ENCODE peak calls at places on chromosomes 13 and 19, in nine cellular contexts. One of them, this sample, is unnamed.

GRCh38 chr19:28168557-28168956 is 1044.4 kb downstream of the UQCRFS1 start:
- DNase-seq in T-helper 2 cell: no peak
- DNase-seq in H54: no peak
- DNase-seq in memory B cell: no peak
- DNase-seq in stimulated activated CD4-positive, alpha-beta T cell treated with anti-CD3 and anti-CD28 coated beads, TNF-alpha, amount 100 ng/mL, for 1 hour: no peak
- DNase-seq in left kidney: peak
- DNase-seq in tibial nerve: no peak
- DNase-seq in GM04504: no peak
- DNase-seq in stimulated activated CD8-positive, alpha-beta memory T cell treated with anti-CD3 and anti-CD28 coated beads, Interleukin-15, amount 100 ng/mL, for 48 hours: no peak
- DNase-seq in this sample: no peak

GRCh38 chr13:20272571-20273171 is 40.6 kb upstream of the GJB6 start:
- DNase-seq in stimulated activated CD8-positive, alpha-beta memory T cell treated with anti-CD3 and anti-CD28 coated beads, Interleukin-15, amount 100 ng/mL, for 48 hours: no peak
- DNase-seq in T-helper 2 cell: no peak
- DNase-seq in memory B cell: no peak
- DNase-seq in H54: no peak
- DNase-seq in tibial nerve: no peak
- DNase-seq in left kidney: peak
- DNase-seq in GM04504: no peak
- DNase-seq in stimulated activated CD4-positive, alpha-beta T cell treated with anti-CD3 and anti-CD28 coated beads, TNF-alpha, amount 100 ng/mL, for 1 hour: no peak
- DNase-seq in this sample: no peak

GRCh38 chr13:101152184-101152583 is 264.1 kb downstream of the NALCN start:
- DNase-seq in T-helper 2 cell: no peak
- DNase-seq in stimulated activated CD4-positive, alpha-beta T cell treated with anti-CD3 and anti-CD28 coated beads, TNF-alpha, amount 100 ng/mL, for 1 hour: no peak
- DNase-seq in GM04504: no peak
- DNase-seq in H54: no peak
- DNase-seq in tibial nerve: no peak
- DNase-seq in stimulated activated CD8-positive, alpha-beta memory T cell treated with anti-CD3 and anti-CD28 coated beads, Interleukin-15, amount 100 ng/mL, for 48 hours: no peak
- DNase-seq in memory B cell: no peak
- DNase-seq in left kidney: no peak
- DNase-seq in this sample: no peak

GRCh38 chr19:1373534-1374249 is 10.0 kb upstream of the NDUFS7 start:
- DNase-seq in GM04504: no peak
- DNase-seq in H54: no peak
- DNase-seq in T-helper 2 cell: no peak
- DNase-seq in stimulated activated CD4-positive, alpha-beta T cell treated with anti-CD3 and anti-CD28 coated beads, TNF-alpha, amount 100 ng/mL, for 1 hour: no peak
- DNase-seq in tibial nerve: no peak
- DNase-seq in stimulated activated CD8-positive, alpha-beta memory T cell treated with anti-CD3 and anti-CD28 coated beads, Interleukin-15, amount 100 ng/mL, for 48 hours: no peak
- DNase-seq in left kidney: no peak
- DNase-seq in memory B cell: no peak
- DNase-seq in this sample: no peak

GRCh38 chr19:19319725-19320361 is 466 bp downstream of the SUGP1 start:
- DNase-seq in left kidney: no peak
- DNase-seq in GM04504: no peak
- DNase-seq in memory B cell: no peak
- DNase-seq in tibial nerve: no peak
- DNase-seq in stimulated activated CD8-positive, alpha-beta memory T cell treated with anti-CD3 and anti-CD28 coated beads, Interleukin-15, amount 100 ng/mL, for 48 hours: peak
- DNase-seq in H54: no peak
- DNase-seq in T-helper 2 cell: no peak
- DNase-seq in stimulated activated CD4-positive, alpha-beta T cell treated with anti-CD3 and anti-CD28 coated beads, TNF-alpha, amount 100 ng/mL, for 1 hour: no peak
- DNase-seq in this sample: no peak

GRCh38 chr19:47486900-47487299 is 2.9 kb upstream of the KPTN start:
- DNase-seq in left kidney: peak
- DNase-seq in H54: no peak
- DNase-seq in stimulated activated CD4-positive, alpha-beta T cell treated with anti-CD3 and anti-CD28 coated beads, TNF-alpha, amount 100 ng/mL, for 1 hour: no peak
- DNase-seq in stimulated activated CD8-positive, alpha-beta memory T cell treated with anti-CD3 and anti-CD28 coated beads, Interleukin-15, amount 100 ng/mL, for 48 hours: no peak
- DNase-seq in GM04504: no peak
- DNase-seq in T-helper 2 cell: no peak
- DNase-seq in memory B cell: no peak
- DNase-seq in tibial nerve: no peak
- DNase-seq in this sample: no peak

GRCh38 chr13:113013303-113013702 is 44.3 kb downstream of the MCF2L start:
- DNase-seq in memory B cell: no peak
- DNase-seq in left kidney: no peak
- DNase-seq in tibial nerve: no peak
- DNase-seq in stimulated activated CD8-positive, alpha-beta memory T cell treated with anti-CD3 and anti-CD28 coated beads, Interleukin-15, amount 100 ng/mL, for 48 hours: no peak
- DNase-seq in GM04504: no peak
- DNase-seq in H54: no peak
- DNase-seq in T-helper 2 cell: no peak
- DNase-seq in stimulated activated CD4-positive, alpha-beta T cell treated with anti-CD3 and anti-CD28 coated beads, TNF-alpha, amount 100 ng/mL, for 1 hour: no peak
- DNase-seq in this sample: no peak

GRCh38 chr19:41937976-41938375 is 9.7 kb upstream of the ERFL start:
- DNase-seq in GM04504: no peak
- DNase-seq in T-helper 2 cell: no peak
- DNase-seq in tibial nerve: no peak
- DNase-seq in memory B cell: no peak
- DNase-seq in stimulated activated CD4-positive, alpha-beta T cell treated with anti-CD3 and anti-CD28 coated beads, TNF-alpha, amount 100 ng/mL, for 1 hour: no peak
- DNase-seq in stimulated activated CD8-positive, alpha-beta memory T cell treated with anti-CD3 and anti-CD28 coated beads, Interleukin-15, amount 100 ng/mL, for 48 hours: no peak
- DNase-seq in left kidney: no peak
- DNase-seq in H54: no peak
- DNase-seq in this sample: no peak

GRCh38 chr19:16698914-16699313 is 20.7 kb upstream of the NWD1 start:
- DNase-seq in H54: no peak
- DNase-seq in T-helper 2 cell: no peak
- DNase-seq in left kidney: no peak
- DNase-seq in stimulated activated CD8-positive, alpha-beta memory T cell treated with anti-CD3 and anti-CD28 coated beads, Interleukin-15, amount 100 ng/mL, for 48 hours: no peak
- DNase-seq in tibial nerve: peak
- DNase-seq in memory B cell: no peak
- DNase-seq in GM04504: no peak
- DNase-seq in stimulated activated CD4-positive, alpha-beta T cell treated with anti-CD3 and anti-CD28 coated beads, TNF-alpha, amount 100 ng/mL, for 1 hour: no peak
- DNase-seq in this sample: no peak

GRCh38 chr13:30743319-30744055 is 8.1 kb downstream of the ALOX5AP start:
- DNase-seq in tibial nerve: peak
- DNase-seq in T-helper 2 cell: no peak
- DNase-seq in left kidney: peak
- DNase-seq in memory B cell: no peak
- DNase-seq in H54: peak
- DNase-seq in GM04504: peak
- DNase-seq in stimulated activated CD8-positive, alpha-beta memory T cell treated with anti-CD3 and anti-CD28 coated beads, Interleukin-15, amount 100 ng/mL, for 48 hours: no peak
- DNase-seq in stimulated activated CD4-positive, alpha-beta T cell treated with anti-CD3 and anti-CD28 coated beads, TNF-alpha, amount 100 ng/mL, for 1 hour: no peak
- DNase-seq in this sample: peak

This sample was measured in SJSA1.